ENCODE peak calls at places on chromosomes 1 and 21, in ten cellular contexts. Y, Z, U, Q, R, T, P, H, S and B are unnamed samples.

GRCh38 chr1:162386292-162387225 is 5.0 kb downstream of the C1orf226 start:
- DNase-seq in Y (no peak), Z (no peak), U (no peak), Q (no peak), R (no peak), T (no peak), P (no peak), H (no peak), S (no peak), B (no peak)

GRCh38 chr1:8465692-8466091 is 147.8 kb downstream of the SLC45A1 start:
- DNase-seq in Y (no peak), Z (no peak), U (no peak), Q (no peak), R (no peak), T (no peak), P (no peak), H (no peak), S (no peak), B (no peak)

GRCh38 chr1:201089621-201090020 is 22.6 kb downstream of the CACNA1S start:
- DNase-seq in Y (no peak), Z (peak; percentile 29), U (no peak), Q (no peak), R (no peak), T (no peak), P (peak; percentile 39), H (no peak), S (no peak), B (no peak)

GRCh38 chr1:244302889-244303609 is 148.7 kb downstream of the ADSS2 start:
- DNase-seq in Y (no peak), Z (peak; percentile 94), U (peak; percentile 39), Q (no peak), R (no peak), T (no peak), P (peak; percentile 89), H (no peak), S (no peak), B (no peak)

GRCh38 chr1:59008599-59009347 is 224.9 kb upstream of the JUN start:
- DNase-seq in Y (no peak), Z (no peak), U (peak; percentile 57), Q (no peak), R (no peak), T (no peak), P (no peak), H (no peak), S (no peak), B (no peak)

GRCh38 chr1:227541796-227542152 is 21.6 kb upstream of the ZNF678 start:
- DNase-seq in Y (no peak), Z (no peak), U (no peak), Q (no peak), R (peak; percentile 23), T (no peak), P (no peak), H (no peak), S (no peak), B (no peak)

GRCh38 chr1:14552246-14552970 is 46.1 kb upstream of the KAZN start:
- DNase-seq in Y (no peak), Z (peak; percentile 47), U (no peak), Q (no peak), R (no peak), T (no peak), P (no peak), H (no peak), S (no peak), B (no peak)

GRCh38 chr1:10897321-10897980 is 101.0 kb upstream of the CASZ1 start:
- DNase-seq in Y (no peak), Z (peak; percentile 67), U (no peak), Q (no peak), R (no peak), T (no peak), P (peak; percentile 83), H (no peak), S (no peak), B (no peak)

GRCh38 chr1:46175243-46175642 is 356 bp downstream of the TSPAN1 start:
- DNase-seq in Y (no peak), Z (no peak), U (no peak), Q (no peak), R (no peak), T (no peak), P (no peak), H (no peak), S (no peak), B (no peak)

GRCh38 chr1:248850124-248850523 is 8.8 kb downstream of the ZNF692 start:
- DNase-seq in Y (no peak), Z (no peak), U (no peak), Q (no peak), R (no peak), T (no peak), P (no peak), H (no peak), S (no peak), B (no peak)

GRCh38 chr1:47661065-47661464 is 223.2 kb downstream of the FOXD2 start:
- DNase-seq in Y (no peak), Z (no peak), U (no peak), Q (no peak), R (no peak), T (no peak), P (no peak), H (no peak), S (no peak), B (no peak)

GRCh38 chr1:206133751-206134371 is 16.7 kb upstream of the AVPR1B start:
- DNase-seq in Y (no peak), Z (peak; percentile 6), U (no peak), Q (no peak), R (no peak), T (no peak), P (no peak), H (no peak), S (no peak), B (no peak)

GRCh38 chr1:23646571-23646970 is 45.0 kb upstream of the RPL11 start:
- DNase-seq in Y (no peak), Z (no peak), U (no peak), Q (no peak), R (no peak), T (no peak), P (no peak), H (no peak), S (no peak), B (no peak)

GRCh38 chr1:107532318-107532717 is 391.5 kb downstream of the NTNG1 start:
- DNase-seq in Y (no peak), Z (no peak), U (no peak), Q (no peak), R (no peak), T (no peak), P (peak; percentile 33), H (no peak), S (no peak), B (no peak)

GRCh38 chr1:3390291-3390690 is 64.2 kb upstream of the ARHGEF16 start:
- DNase-seq in Y (no peak), Z (no peak), U (no peak), Q (no peak), R (no peak), T (no peak), P (no peak), H (no peak), S (no peak), B (no peak)

GRCh38 chr1:114512595-114513280 is 1.7 kb upstream of the TRIM33 start:
- DNase-seq in Y (no peak), Z (no peak), U (no peak), Q (no peak), R (no peak), T (no peak), P (no peak), H (no peak), S (no peak), B (no peak)

GRCh38 chr1:3073520-3074296 is 4.7 kb downstream of the PRDM16 start:
- DNase-seq in Y (no peak), Z (no peak), U (no peak), Q (no peak), R (no peak), T (no peak), P (no peak), H (no peak), S (no peak), B (no peak)

GRCh38 chr1:9413143-9413876 is 120.6 kb downstream of the SPSB1 start:
- DNase-seq in Y (peak; percentile 35), Z (peak; percentile 65), U (peak; percentile 82), Q (peak; percentile 19), R (no peak), T (peak; percentile 76), P (peak; percentile 64), H (peak; percentile 52), S (peak; percentile 71), B (no peak)

GRCh38 chr21:28537371-28538079 is 455.2 kb downstream of the LTN1 start:
- DNase-seq in Y (no peak), Z (peak; percentile 85), U (peak; percentile 53), Q (no peak), R (no peak), T (peak; percentile 44), P (peak; percentile 53), H (no peak), S (no peak), B (no peak)

GRCh38 chr1:25676488-25676887 is 59.9 kb downstream of the MAN1C1 start:
- DNase-seq in Y (no peak), Z (no peak), U (no peak), Q (no peak), R (no peak), T (no peak), P (peak; percentile 22), H (no peak), S (peak; percentile 25), B (no peak)

GRCh38 chr1:204989266-204990058 is 53.5 kb upstream of the CNTN2 start:
- DNase-seq in Y (peak; percentile 36), Z (peak; percentile 66), U (peak; percentile 58), Q (peak; percentile 44), R (peak; percentile 85), T (no peak), P (peak; percentile 84), H (no peak), S (peak; percentile 52), B (peak; percentile 77)

GRCh38 chr1:4025752-4026151 is 125.7 kb upstream of the C1orf174 start:
- DNase-seq in Y (no peak), Z (no peak), U (no peak), Q (no peak), R (no peak), T (no peak), P (no peak), H (no peak), S (no peak), B (no peak)

GRCh38 chr21:45533731-45534571 is 8.3 kb downstream of the SLC19A1 start:
- DNase-seq in Y (no peak), Z (no peak), U (no peak), Q (no peak), R (no peak), T (no peak), P (no peak), H (no peak), S (no peak), B (no peak)

GRCh38 chr1:110513511-110513910 is 5.5 kb downstream of the KCNA10 start:
- DNase-seq in Y (no peak), Z (peak; percentile 34), U (no peak), Q (no peak), R (no peak), T (no peak), P (peak; percentile 30), H (no peak), S (no peak), B (no peak)

GRCh38 chr1:113784104-113784779 is 25.0 kb upstream of the PHTF1 start:
- DNase-seq in Y (peak; percentile 65), Z (no peak), U (no peak), Q (peak; percentile 9), R (no peak), T (no peak), P (peak; percentile 43), H (no peak), S (peak; percentile 27), B (no peak)

GRCh38 chr1:28449904-28450303 is 55.9 kb upstream of the RCC1 start:
- DNase-seq in Y (peak; percentile 29), Z (peak; percentile 82), U (no peak), Q (peak; percentile 5), R (no peak), T (no peak), P (peak; percentile 80), H (no peak), S (peak; percentile 48), B (no peak)

GRCh38 chr1:26984291-26984690 is 9.2 kb upstream of the TRNP1 start:
- DNase-seq in Y (no peak), Z (no peak), U (no peak), Q (no peak), R (no peak), T (no peak), P (no peak), H (no peak), S (no peak), B (no peak)

GRCh38 chr1:85582687-85583354 is 2.3 kb downstream of the CCN1 start:
- DNase-seq in Y (no peak), Z (peak; percentile 71), U (no peak), Q (no peak), R (no peak), T (no peak), P (peak; percentile 68), H (no peak), S (no peak), B (no peak)